ENCODE peak calls at places on chromosomes 3 and 15, in ten cellular contexts. J is NCI-H1694 treated with DMSO at 0.1 percent for 48 hours; R is SIG-M5; T is NCI-H1092; A is stimulated activated CD4-positive, alpha-beta T cell treated with anti-CD3 and anti-CD28 coated beads, Interleukin-4, amount 100 ng/mL, for 48 hours; W is AG04450; K is activated CD4-positive, alpha-beta T cell treated with anti-CD3 and anti-CD28 coated beads, Interleukin-2, amount 50 U/mL, for 48 hours; B is left lung; Z is iris pigment epithelial cell; C is germinal center. S is an unnamed sample.

GRCh38 chr15:42495361-42496212 is at the start of gene SNAP23:
- DNase-seq in R (peak), J (peak), Z (peak), B (peak), K (peak), W (peak), A (peak), C (peak), T (peak), S (peak)

GRCh38 chr3:124132813-124133212 is 140.9 kb upstream of the ROPN1 start:
- DNase-seq in W (no peak), J (no peak), A (no peak), R (no peak), B (no peak), T (no peak), Z (no peak), K (no peak), C (no peak), S (no peak)

GRCh38 chr3:148147896-148148295 is 549.8 kb upstream of the AGTR1 start:
- DNase-seq in C (no peak), R (no peak), J (no peak), A (no peak), Z (peak), W (no peak), K (no peak), T (no peak), B (no peak), S (no peak)

GRCh38 chr3:125161607-125162219 is 50.8 kb downstream of the SLC12A8 start:
- DNase-seq in A (no peak), Z (no peak), K (no peak), B (no peak), W (no peak), C (no peak), J (no peak), R (no peak), T (no peak), S (no peak)

GRCh38 chr3:38805765-38806386 is 10.1 kb downstream of the SCN10A start:
- DNase-seq in K (peak), W (peak), R (no peak), Z (peak), C (peak), J (no peak), T (no peak), A (peak), B (no peak), S (no peak)

GRCh38 chr15:82709081-82709420 is 624 bp downstream of the AP3B2 start:
- DNase-seq in J (no peak), A (no peak), C (no peak), Z (no peak), R (no peak), T (no peak), B (no peak), K (peak), W (no peak), S (peak)

GRCh38 chr3:31973837-31974236 is 7.2 kb downstream of the OSBPL10 start:
- DNase-seq in W (no peak), B (no peak), A (no peak), R (no peak), T (no peak), Z (no peak), C (no peak), J (no peak), K (no peak), S (no peak)

GRCh38 chr15:71109130-71109529 is 6.1 kb upstream of the THSD4 start:
- DNase-seq in A (no peak), K (no peak), B (no peak), W (no peak), T (no peak), C (no peak), Z (peak), R (no peak), J (no peak), S (no peak)

GRCh38 chr3:167302710-167303109 is 77.4 kb downstream of the ZBBX start:
- DNase-seq in K (no peak), C (no peak), B (no peak), J (no peak), Z (no peak), W (no peak), R (no peak), A (no peak), T (no peak), S (no peak)

GRCh38 chr15:99143230-99143629 is 38.4 kb downstream of the SYNM start:
- DNase-seq in B (no peak), R (no peak), J (no peak), W (no peak), C (no peak), A (no peak), Z (no peak), K (no peak), T (no peak), S (no peak)

GRCh38 chr3:35744419-35744818 is 105.1 kb downstream of the ARPP21 start:
- DNase-seq in R (no peak), K (no peak), Z (no peak), T (no peak), B (no peak), W (no peak), J (no peak), A (no peak), C (no peak), S (no peak)

GRCh38 chr15:50353251-50353998 is 1.6 kb downstream of the GABPB1 start:
- DNase-seq in J (no peak), W (peak), R (no peak), Z (peak), K (no peak), A (no peak), B (no peak), C (peak), T (no peak), S (no peak)

GRCh38 chr3:181493423-181493822 is 218.3 kb upstream of the SOX2 start:
- DNase-seq in J (no peak), C (no peak), Z (peak), B (no peak), R (no peak), A (no peak), T (no peak), K (no peak), W (peak), S (no peak)

GRCh38 chr15:57560976-57561711 is 30.6 kb upstream of the MYZAP start:
- DNase-seq in Z (peak), T (peak), A (peak), B (no peak), R (no peak), K (peak), C (peak), W (peak), J (peak), S (peak)

GRCh38 chr15:40330368-40330836 is 6.9 kb downstream of the INAFM2 start:
- DNase-seq in R (no peak), Z (no peak), A (no peak), K (no peak), C (no peak), J (no peak), T (peak), W (no peak), B (no peak), S (no peak)

GRCh38 chr3:75294124-75294523 is 370.0 kb upstream of the FRG2C start:
- DNase-seq in J (no peak), B (peak), Z (peak), W (peak), T (no peak), R (no peak), C (peak), K (peak), A (no peak), S (peak)

GRCh38 chr3:32219537-32219936 is 18.9 kb upstream of the CMTM8 start:
- DNase-seq in A (no peak), R (no peak), W (no peak), J (no peak), C (no peak), T (no peak), B (no peak), Z (no peak), K (no peak), S (no peak)

GRCh38 chr15:80152896-80153876 is at the start of gene FAH:
- DNase-seq in K (peak), B (no peak), Z (peak), T (no peak), C (peak), A (peak), J (no peak), W (no peak), R (no peak), S (peak)

S was measured in pancreas.